ENCODE peak calls at places on chromosome 1, in nine cellular contexts. One of them, this sample, is unnamed.

GRCh38 chr1:220594356-220594755 is 66.4 kb downstream of the MARK1 start:
- DNase-seq in lower leg skin: no peak
- DNase-seq in psoas muscle: no peak
- DNase-seq in cardiac fibroblast: peak
- DNase-seq in coronary artery: no peak
- DNase-seq in MM.1S: no peak
- DNase-seq in A549: no peak
- DNase-seq in HCT116: no peak
- DNase-seq in PC-3: peak
- DNase-seq in this sample: no peak

GRCh38 chr1:199007423-199007822 is 368.6 kb downstream of the PTPRC start:
- DNase-seq in lower leg skin: no peak
- DNase-seq in psoas muscle: no peak
- DNase-seq in cardiac fibroblast: peak
- DNase-seq in coronary artery: no peak
- DNase-seq in MM.1S: no peak
- DNase-seq in A549: no peak
- DNase-seq in HCT116: no peak
- DNase-seq in PC-3: no peak
- DNase-seq in this sample: peak

GRCh38 chr1:151134396-151134795 is 12.0 kb downstream of the SEMA6C start:
- DNase-seq in lower leg skin: no peak
- DNase-seq in psoas muscle: no peak
- DNase-seq in cardiac fibroblast: no peak
- DNase-seq in coronary artery: no peak
- DNase-seq in MM.1S: no peak
- DNase-seq in A549: no peak
- DNase-seq in HCT116: no peak
- DNase-seq in PC-3: no peak
- DNase-seq in this sample: no peak

GRCh38 chr1:145751491-145752021 is 32.3 kb downstream of the CD160 start:
- DNase-seq in lower leg skin: peak
- DNase-seq in psoas muscle: no peak
- DNase-seq in cardiac fibroblast: peak
- DNase-seq in coronary artery: no peak
- DNase-seq in MM.1S: no peak
- DNase-seq in A549: no peak
- DNase-seq in HCT116: no peak
- DNase-seq in PC-3: peak
- DNase-seq in this sample: peak

GRCh38 chr1:22104865-22105437 is 37.9 kb downstream of the WNT4 start:
- DNase-seq in lower leg skin: no peak
- DNase-seq in psoas muscle: no peak
- DNase-seq in cardiac fibroblast: no peak
- DNase-seq in coronary artery: no peak
- DNase-seq in MM.1S: peak
- DNase-seq in A549: no peak
- DNase-seq in HCT116: no peak
- DNase-seq in PC-3: no peak
- DNase-seq in this sample: no peak

GRCh38 chr1:25905680-25906643 is at the start of gene STMN1:
- DNase-seq in lower leg skin: peak
- DNase-seq in psoas muscle: peak
- DNase-seq in cardiac fibroblast: peak
- DNase-seq in coronary artery: peak
- DNase-seq in MM.1S: peak
- DNase-seq in A549: peak
- DNase-seq in HCT116: peak
- DNase-seq in PC-3: peak
- DNase-seq in this sample: peak

GRCh38 chr1:20322825-20323612 is 32.3 kb downstream of the VWA5B1 start:
- DNase-seq in lower leg skin: no peak
- DNase-seq in psoas muscle: no peak
- DNase-seq in cardiac fibroblast: peak
- DNase-seq in coronary artery: no peak
- DNase-seq in MM.1S: no peak
- DNase-seq in A549: no peak
- DNase-seq in HCT116: no peak
- DNase-seq in PC-3: no peak
- DNase-seq in this sample: no peak

GRCh38 chr1:204780682-204781081 is 90.0 kb upstream of the NFASC start:
- DNase-seq in lower leg skin: no peak
- DNase-seq in psoas muscle: no peak
- DNase-seq in cardiac fibroblast: no peak
- DNase-seq in coronary artery: no peak
- DNase-seq in MM.1S: no peak
- DNase-seq in A549: no peak
- DNase-seq in HCT116: no peak
- DNase-seq in PC-3: peak
- DNase-seq in this sample: no peak

DNA sequence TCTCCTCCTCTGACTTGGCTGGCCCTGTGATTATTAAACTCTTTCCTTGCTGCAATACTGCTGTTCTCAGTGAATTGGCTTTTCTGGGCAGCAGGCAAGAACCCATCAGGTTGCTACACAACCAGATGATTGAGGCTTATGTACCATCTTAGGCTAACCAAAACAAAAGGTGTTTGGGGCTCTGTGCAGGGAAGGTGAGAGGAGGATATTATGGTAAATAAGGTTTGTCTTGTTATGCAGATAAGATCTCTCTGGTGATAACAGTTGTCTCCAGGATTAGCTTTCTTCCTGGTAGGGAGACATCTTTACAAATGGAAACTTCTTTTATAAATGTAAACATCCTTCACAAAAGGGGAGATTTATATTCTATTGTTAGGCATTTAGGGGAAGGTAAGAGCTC is 44.5 kb upstream of the GORAB start:
- DNase-seq in lower leg skin: no peak
- DNase-seq in psoas muscle: no peak
- DNase-seq in cardiac fibroblast: no peak
- DNase-seq in coronary artery: no peak
- DNase-seq in MM.1S: no peak
- DNase-seq in A549: no peak
- DNase-seq in HCT116: no peak
- DNase-seq in PC-3: no peak
- DNase-seq in this sample: no peak
- H3K4me3 ChIP-seq in lower leg skin: no peak
- H3K4me3 ChIP-seq in psoas muscle: no peak
- H3K4me3 ChIP-seq in cardiac fibroblast: no peak
- H3K4me3 ChIP-seq in coronary artery: no peak
- H3K4me3 ChIP-seq in MM.1S: no peak
- H3K4me3 ChIP-seq in A549: no peak
- H3K4me3 ChIP-seq in HCT116: no peak
- H3K4me3 ChIP-seq in PC-3: no peak
- H3K4me3 ChIP-seq in this sample: no peak

GRCh38 chr1:23367451-23367790 is 2.2 kb downstream of the ZNF436 start:
- DNase-seq in lower leg skin: no peak
- DNase-seq in psoas muscle: no peak
- DNase-seq in cardiac fibroblast: no peak
- DNase-seq in coronary artery: no peak
- DNase-seq in MM.1S: no peak
- DNase-seq in A549: peak
- DNase-seq in HCT116: no peak
- DNase-seq in PC-3: no peak
- DNase-seq in this sample: no peak

GRCh38 chr1:23369335-23370013 is at the start of gene ZNF436:
- DNase-seq in lower leg skin: peak
- DNase-seq in psoas muscle: peak
- DNase-seq in cardiac fibroblast: peak
- DNase-seq in coronary artery: peak
- DNase-seq in MM.1S: peak
- DNase-seq in A549: peak
- DNase-seq in HCT116: no peak
- DNase-seq in PC-3: peak
- DNase-seq in this sample: peak

GRCh38 chr1:23370270-23370743 is 671 bp upstream of the ZNF436 start:
- DNase-seq in lower leg skin: no peak
- DNase-seq in psoas muscle: no peak
- DNase-seq in cardiac fibroblast: peak
- DNase-seq in coronary artery: no peak
- DNase-seq in MM.1S: no peak
- DNase-seq in A549: no peak
- DNase-seq in HCT116: no peak
- DNase-seq in PC-3: no peak
- DNase-seq in this sample: no peak

GRCh38 chr1:23367791-23368561 is 1.7 kb downstream of the ZNF436 start:
- DNase-seq in lower leg skin: peak
- DNase-seq in psoas muscle: peak
- DNase-seq in cardiac fibroblast: peak
- DNase-seq in coronary artery: peak
- DNase-seq in MM.1S: peak
- DNase-seq in A549: peak
- DNase-seq in HCT116: peak
- DNase-seq in PC-3: peak
- DNase-seq in this sample: peak

DNA sequence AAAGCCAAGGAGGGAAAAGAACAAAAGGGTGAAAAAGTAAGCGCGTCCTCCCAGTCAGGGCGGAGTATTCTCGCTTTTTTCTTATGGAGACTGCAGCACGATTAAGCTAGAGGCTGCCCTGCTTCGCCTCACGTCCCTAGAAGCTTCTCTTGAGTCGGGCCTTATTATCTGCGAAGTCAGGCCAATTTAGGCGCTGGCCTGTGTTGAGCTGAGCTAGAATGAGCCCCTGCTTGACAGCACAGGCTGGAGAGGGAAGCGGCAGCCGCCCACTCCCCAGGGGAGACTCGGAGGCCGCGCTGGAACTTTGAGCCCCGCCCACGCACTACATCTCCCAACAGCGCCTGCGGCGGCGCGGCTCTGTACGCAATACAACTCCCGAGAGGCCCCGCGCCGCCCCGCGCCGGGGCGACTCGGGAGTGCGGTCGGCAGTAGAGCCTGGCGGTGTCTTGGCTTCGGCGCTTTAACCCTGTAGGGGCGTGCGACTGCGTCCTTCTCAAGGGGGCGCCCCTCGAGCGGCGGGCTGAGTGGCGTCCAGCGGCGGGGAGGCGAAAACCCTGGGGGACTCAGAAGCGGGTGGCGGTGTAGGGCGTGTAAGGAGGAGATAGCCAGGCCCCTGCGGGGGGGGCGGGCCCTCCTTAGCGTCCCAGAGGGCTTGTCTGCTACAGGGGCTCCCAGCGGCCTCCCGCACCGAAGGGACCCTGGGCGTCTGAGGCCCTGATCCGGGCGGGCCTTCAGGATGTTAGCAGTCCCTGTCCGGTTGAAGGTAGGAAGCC is 888 bp downstream of the ZNF436 start:
- DNase-seq in lower leg skin: peak
- DNase-seq in psoas muscle: peak
- DNase-seq in cardiac fibroblast: peak
- DNase-seq in coronary artery: peak
- DNase-seq in MM.1S: peak
- DNase-seq in A549: peak
- DNase-seq in HCT116: peak
- DNase-seq in PC-3: peak
- DNase-seq in this sample: peak
- TF ChIP-seq CTCF in lower leg skin: no peak
- TF ChIP-seq CTCF in psoas muscle: no peak
- TF ChIP-seq CTCF in cardiac fibroblast: no peak
- TF ChIP-seq CTCF in coronary artery: no peak
- TF ChIP-seq CTCF in MM.1S: peak
- TF ChIP-seq CTCF in A549: no peak
- TF ChIP-seq CTCF in HCT116: no peak
- TF ChIP-seq CTCF in PC-3: peak
- TF ChIP-seq CTCF in this sample: no peak

GRCh38 chr1:201752333-201752732 is 76.6 kb upstream of the IPO9 start:
- DNase-seq in lower leg skin: no peak
- DNase-seq in psoas muscle: no peak
- DNase-seq in cardiac fibroblast: no peak
- DNase-seq in coronary artery: no peak
- DNase-seq in MM.1S: no peak
- DNase-seq in A549: no peak
- DNase-seq in HCT116: no peak
- DNase-seq in PC-3: no peak
- DNase-seq in this sample: no peak
- H3K4me3 ChIP-seq in lower leg skin: no peak
- H3K4me3 ChIP-seq in psoas muscle: no peak
- H3K4me3 ChIP-seq in cardiac fibroblast: no peak
- H3K4me3 ChIP-seq in coronary artery: no peak
- H3K4me3 ChIP-seq in MM.1S: no peak
- H3K4me3 ChIP-seq in A549: no peak
- H3K4me3 ChIP-seq in HCT116: no peak
- H3K4me3 ChIP-seq in PC-3: no peak
- H3K4me3 ChIP-seq in this sample: no peak

GRCh38 chr1:213051127-213051880 is at the start of gene RPS6KC1:
- DNase-seq in lower leg skin: peak
- DNase-seq in psoas muscle: peak
- DNase-seq in cardiac fibroblast: peak
- DNase-seq in coronary artery: peak
- DNase-seq in MM.1S: peak
- DNase-seq in A549: peak
- DNase-seq in HCT116: peak
- DNase-seq in PC-3: peak
- DNase-seq in this sample: peak
- TF ChIP-seq CTCF in lower leg skin: no peak
- TF ChIP-seq CTCF in psoas muscle: no peak
- TF ChIP-seq CTCF in cardiac fibroblast: no peak
- TF ChIP-seq CTCF in coronary artery: no peak
- TF ChIP-seq CTCF in MM.1S: no peak
- TF ChIP-seq CTCF in A549: no peak
- TF ChIP-seq CTCF in HCT116: peak
- TF ChIP-seq CTCF in PC-3: peak
- TF ChIP-seq CTCF in this sample: peak

GRCh38 chr1:189312499-189312898 is 1165.2 kb downstream of the BRINP3 start:
- DNase-seq in lower leg skin: no peak
- DNase-seq in psoas muscle: no peak
- DNase-seq in cardiac fibroblast: no peak
- DNase-seq in coronary artery: no peak
- DNase-seq in MM.1S: no peak
- DNase-seq in A549: no peak
- DNase-seq in HCT116: no peak
- DNase-seq in PC-3: no peak
- DNase-seq in this sample: no peak
- H3K4me3 ChIP-seq in lower leg skin: no peak
- H3K4me3 ChIP-seq in psoas muscle: no peak
- H3K4me3 ChIP-seq in cardiac fibroblast: no peak
- H3K4me3 ChIP-seq in coronary artery: no peak
- H3K4me3 ChIP-seq in MM.1S: no peak
- H3K4me3 ChIP-seq in A549: no peak
- H3K4me3 ChIP-seq in HCT116: no peak
- H3K4me3 ChIP-seq in PC-3: no peak
- H3K4me3 ChIP-seq in this sample: no peak

DNA sequence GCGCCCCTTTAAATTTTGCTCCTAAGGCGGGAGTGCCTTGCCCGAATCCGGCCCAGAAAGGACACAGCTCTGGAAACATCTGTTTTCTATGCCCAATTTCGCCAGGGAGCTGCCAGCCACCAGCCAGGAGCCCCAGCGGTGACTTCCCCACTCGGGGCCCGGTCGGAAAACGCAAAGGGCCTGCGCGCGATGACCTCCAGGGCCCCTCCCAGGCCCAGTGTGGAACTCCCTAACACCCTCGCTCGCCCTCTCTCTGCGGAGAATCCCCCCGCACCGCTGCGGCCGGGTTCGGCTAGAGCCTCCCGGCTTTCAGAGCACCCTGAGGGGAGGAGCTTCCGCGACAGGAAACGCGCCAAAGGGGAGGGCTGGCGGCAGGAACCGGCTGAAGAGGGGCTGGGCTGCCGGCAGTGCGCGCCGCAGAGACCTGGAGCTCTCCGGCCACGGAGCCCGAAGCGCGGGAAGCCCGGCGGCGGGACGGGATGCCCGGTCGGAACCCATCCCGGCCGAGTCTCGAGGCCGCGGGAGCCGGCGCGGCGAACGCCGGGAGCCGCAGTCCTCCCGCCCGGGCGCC is 505 bp downstream of the CLSPN start:
- DNase-seq in lower leg skin: peak
- DNase-seq in psoas muscle: peak
- DNase-seq in cardiac fibroblast: peak
- DNase-seq in coronary artery: peak
- DNase-seq in MM.1S: peak
- DNase-seq in A549: peak
- DNase-seq in HCT116: peak
- DNase-seq in PC-3: peak
- DNase-seq in this sample: peak
- TF ChIP-seq CTCF in lower leg skin: no peak
- TF ChIP-seq CTCF in psoas muscle: no peak
- TF ChIP-seq CTCF in cardiac fibroblast: peak
- TF ChIP-seq CTCF in coronary artery: no peak
- TF ChIP-seq CTCF in MM.1S: peak
- TF ChIP-seq CTCF in A549: no peak
- TF ChIP-seq CTCF in HCT116: no peak
- TF ChIP-seq CTCF in PC-3: no peak
- TF ChIP-seq CTCF in this sample: peak

This sample was measured in epithelial cell of esophagus.